ENCODE peak calls at places on chromosomes 11 and 22, in seven cellular contexts. One of them, this sample, is unnamed.

GRCh38 chr11:96207459-96208449 is 135.2 kb downstream of the MAML2 start:
- DNase-seq in kidney epithelial cell: no peak
- DNase-seq in heart right ventricle: no peak
- DNase-seq in mesenchymal stem cell: peak
- DNase-seq in ovary: no peak
- DNase-seq in fibroblast of pulmonary artery: peak
- DNase-seq in CD8-positive, alpha-beta memory T cell: no peak
- DNase-seq in this sample: no peak

GRCh38 chr22:48984639-48985038 is 843.0 kb downstream of the BRD1 start:
- DNase-seq in kidney epithelial cell: no peak
- DNase-seq in heart right ventricle: no peak
- DNase-seq in mesenchymal stem cell: no peak
- DNase-seq in ovary: no peak
- DNase-seq in fibroblast of pulmonary artery: no peak
- DNase-seq in CD8-positive, alpha-beta memory T cell: no peak
- DNase-seq in this sample: no peak

GRCh38 chr11:76670475-76671235 is at the start of gene LRRC32:
- DNase-seq in kidney epithelial cell: no peak
- DNase-seq in heart right ventricle: peak
- DNase-seq in mesenchymal stem cell: no peak
- DNase-seq in ovary: peak
- DNase-seq in fibroblast of pulmonary artery: no peak
- DNase-seq in CD8-positive, alpha-beta memory T cell: peak
- DNase-seq in this sample: no peak

GRCh38 chr22:17159504-17159951 is 451 bp upstream of the HDHD5 start:
- DNase-seq in kidney epithelial cell: no peak
- DNase-seq in heart right ventricle: peak
- DNase-seq in mesenchymal stem cell: peak
- DNase-seq in ovary: peak
- DNase-seq in fibroblast of pulmonary artery: peak
- DNase-seq in CD8-positive, alpha-beta memory T cell: no peak
- DNase-seq in this sample: no peak

GRCh38 chr11:77115956-77116355 is 12.1 kb upstream of the MYO7A start:
- DNase-seq in kidney epithelial cell: no peak
- DNase-seq in heart right ventricle: no peak
- DNase-seq in mesenchymal stem cell: no peak
- DNase-seq in ovary: no peak
- DNase-seq in fibroblast of pulmonary artery: no peak
- DNase-seq in CD8-positive, alpha-beta memory T cell: no peak
- DNase-seq in this sample: no peak

GRCh38 chr11:102971766-102972165 is 16.2 kb upstream of the MMP13 start:
- DNase-seq in kidney epithelial cell: no peak
- DNase-seq in heart right ventricle: no peak
- DNase-seq in mesenchymal stem cell: no peak
- DNase-seq in ovary: no peak
- DNase-seq in fibroblast of pulmonary artery: no peak
- DNase-seq in CD8-positive, alpha-beta memory T cell: no peak
- DNase-seq in this sample: no peak

GRCh38 chr22:32482708-32483107 is 8.1 kb downstream of the FBXO7 start:
- DNase-seq in kidney epithelial cell: no peak
- DNase-seq in heart right ventricle: no peak
- DNase-seq in mesenchymal stem cell: no peak
- DNase-seq in ovary: no peak
- DNase-seq in fibroblast of pulmonary artery: no peak
- DNase-seq in CD8-positive, alpha-beta memory T cell: no peak
- DNase-seq in this sample: no peak

GRCh38 chr11:128886401-128887119 is 4.6 kb upstream of the KCNJ5 start:
- DNase-seq in kidney epithelial cell: no peak
- DNase-seq in heart right ventricle: no peak
- DNase-seq in mesenchymal stem cell: no peak
- DNase-seq in ovary: no peak
- DNase-seq in fibroblast of pulmonary artery: no peak
- DNase-seq in CD8-positive, alpha-beta memory T cell: no peak
- DNase-seq in this sample: no peak

GRCh38 chr11:848380-848931 is 5.8 kb downstream of the TSPAN4 start:
- DNase-seq in kidney epithelial cell: no peak
- DNase-seq in heart right ventricle: peak
- DNase-seq in mesenchymal stem cell: peak
- DNase-seq in ovary: no peak
- DNase-seq in fibroblast of pulmonary artery: peak
- DNase-seq in CD8-positive, alpha-beta memory T cell: peak
- DNase-seq in this sample: no peak

GRCh38 chr11:6755303-6755952 is 16.3 kb downstream of the OR2AG2 start:
- DNase-seq in kidney epithelial cell: no peak
- DNase-seq in heart right ventricle: no peak
- DNase-seq in mesenchymal stem cell: peak
- DNase-seq in ovary: no peak
- DNase-seq in fibroblast of pulmonary artery: peak
- DNase-seq in CD8-positive, alpha-beta memory T cell: peak
- DNase-seq in this sample: no peak

GRCh38 chr22:49004484-49005399 is 822.9 kb downstream of the BRD1 start:
- DNase-seq in kidney epithelial cell: no peak
- DNase-seq in heart right ventricle: no peak
- DNase-seq in mesenchymal stem cell: no peak
- DNase-seq in ovary: no peak
- DNase-seq in fibroblast of pulmonary artery: no peak
- DNase-seq in CD8-positive, alpha-beta memory T cell: no peak
- DNase-seq in this sample: no peak

GRCh38 chr22:23110190-23110921 is 31.4 kb downstream of the RSPH14 start:
- DNase-seq in kidney epithelial cell: no peak
- DNase-seq in heart right ventricle: no peak
- DNase-seq in mesenchymal stem cell: no peak
- DNase-seq in ovary: no peak
- DNase-seq in fibroblast of pulmonary artery: no peak
- DNase-seq in CD8-positive, alpha-beta memory T cell: no peak
- DNase-seq in this sample: no peak

GRCh38 chr11:77473001-77473800 is 693 bp downstream of the PAK1 start:
- DNase-seq in kidney epithelial cell: no peak
- DNase-seq in heart right ventricle: peak
- DNase-seq in mesenchymal stem cell: peak
- DNase-seq in ovary: peak
- DNase-seq in fibroblast of pulmonary artery: no peak
- DNase-seq in CD8-positive, alpha-beta memory T cell: peak
- DNase-seq in this sample: peak

GRCh38 chr11:72263363-72263762 is 19.4 kb upstream of the PHOX2A start:
- DNase-seq in kidney epithelial cell: peak
- DNase-seq in heart right ventricle: no peak
- DNase-seq in mesenchymal stem cell: no peak
- DNase-seq in ovary: no peak
- DNase-seq in fibroblast of pulmonary artery: peak
- DNase-seq in CD8-positive, alpha-beta memory T cell: no peak
- DNase-seq in this sample: no peak

GRCh38 chr22:38272373-38273134 is at the start of gene TMEM184B:
- DNase-seq in kidney epithelial cell: no peak
- DNase-seq in heart right ventricle: peak
- DNase-seq in mesenchymal stem cell: peak
- DNase-seq in ovary: peak
- DNase-seq in fibroblast of pulmonary artery: peak
- DNase-seq in CD8-positive, alpha-beta memory T cell: peak
- DNase-seq in this sample: peak

GRCh38 chr22:36373258-36373579 is 14.5 kb downstream of the MYH9 start:
- DNase-seq in kidney epithelial cell: no peak
- DNase-seq in heart right ventricle: no peak
- DNase-seq in mesenchymal stem cell: no peak
- DNase-seq in ovary: no peak
- DNase-seq in fibroblast of pulmonary artery: no peak
- DNase-seq in CD8-positive, alpha-beta memory T cell: no peak
- DNase-seq in this sample: peak

GRCh38 chr11:134838708-134839107 is 426.7 kb upstream of the B3GAT1 start:
- DNase-seq in kidney epithelial cell: no peak
- DNase-seq in heart right ventricle: no peak
- DNase-seq in mesenchymal stem cell: no peak
- DNase-seq in ovary: no peak
- DNase-seq in fibroblast of pulmonary artery: no peak
- DNase-seq in CD8-positive, alpha-beta memory T cell: no peak
- DNase-seq in this sample: no peak

GRCh38 chr11:46907606-46908005 is 10.7 kb downstream of the LRP4 start:
- DNase-seq in kidney epithelial cell: no peak
- DNase-seq in heart right ventricle: no peak
- DNase-seq in mesenchymal stem cell: no peak
- DNase-seq in ovary: no peak
- DNase-seq in fibroblast of pulmonary artery: no peak
- DNase-seq in CD8-positive, alpha-beta memory T cell: no peak
- DNase-seq in this sample: no peak

GRCh38 chr11:46902694-46903093 is 15.7 kb downstream of the LRP4 start:
- DNase-seq in kidney epithelial cell: no peak
- DNase-seq in heart right ventricle: no peak
- DNase-seq in mesenchymal stem cell: no peak
- DNase-seq in ovary: no peak
- DNase-seq in fibroblast of pulmonary artery: no peak
- DNase-seq in CD8-positive, alpha-beta memory T cell: no peak
- DNase-seq in this sample: no peak

GRCh38 chr11:46903846-46904245 is 14.5 kb downstream of the LRP4 start:
- DNase-seq in kidney epithelial cell: no peak
- DNase-seq in heart right ventricle: peak
- DNase-seq in mesenchymal stem cell: no peak
- DNase-seq in ovary: no peak
- DNase-seq in fibroblast of pulmonary artery: no peak
- DNase-seq in CD8-positive, alpha-beta memory T cell: no peak
- DNase-seq in this sample: no peak

GRCh38 chr11:46905806-46906205 is 12.5 kb downstream of the LRP4 start:
- DNase-seq in kidney epithelial cell: no peak
- DNase-seq in heart right ventricle: no peak
- DNase-seq in mesenchymal stem cell: no peak
- DNase-seq in ovary: no peak
- DNase-seq in fibroblast of pulmonary artery: no peak
- DNase-seq in CD8-positive, alpha-beta memory T cell: no peak
- DNase-seq in this sample: no peak

DNA sequence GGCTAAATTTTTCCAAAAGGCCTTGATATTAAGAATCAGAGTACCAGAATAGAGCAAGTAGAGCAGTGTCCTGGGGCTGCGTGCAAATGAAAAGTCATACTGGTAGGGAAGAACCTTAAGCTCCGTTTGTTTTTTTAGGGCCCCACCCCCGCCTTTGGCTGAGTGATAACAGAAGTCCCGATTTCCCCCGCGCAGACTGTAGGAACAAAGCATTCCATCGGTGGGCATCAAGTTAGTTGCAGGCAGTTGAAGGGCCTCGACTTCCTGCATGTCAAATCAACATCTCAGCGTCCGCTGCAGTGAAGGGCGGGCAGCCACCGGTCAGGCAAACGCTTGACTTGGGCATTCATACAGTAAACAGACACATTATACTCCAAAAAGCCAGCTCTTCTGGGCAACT is 11.8 kb downstream of the LRP4 start:
- DNase-seq in kidney epithelial cell: no peak
- DNase-seq in heart right ventricle: no peak
- DNase-seq in mesenchymal stem cell: peak
- DNase-seq in ovary: no peak
- DNase-seq in fibroblast of pulmonary artery: no peak
- DNase-seq in CD8-positive, alpha-beta memory T cell: no peak
- DNase-seq in this sample: no peak
- H3K4me3 ChIP-seq in kidney epithelial cell: no peak
- H3K4me3 ChIP-seq in heart right ventricle: no peak
- H3K4me3 ChIP-seq in mesenchymal stem cell: no peak
- H3K4me3 ChIP-seq in ovary: no peak
- H3K4me3 ChIP-seq in fibroblast of pulmonary artery: no peak
- H3K4me3 ChIP-seq in CD8-positive, alpha-beta memory T cell: no peak
- H3K4me3 ChIP-seq in this sample: no peak

DNA sequence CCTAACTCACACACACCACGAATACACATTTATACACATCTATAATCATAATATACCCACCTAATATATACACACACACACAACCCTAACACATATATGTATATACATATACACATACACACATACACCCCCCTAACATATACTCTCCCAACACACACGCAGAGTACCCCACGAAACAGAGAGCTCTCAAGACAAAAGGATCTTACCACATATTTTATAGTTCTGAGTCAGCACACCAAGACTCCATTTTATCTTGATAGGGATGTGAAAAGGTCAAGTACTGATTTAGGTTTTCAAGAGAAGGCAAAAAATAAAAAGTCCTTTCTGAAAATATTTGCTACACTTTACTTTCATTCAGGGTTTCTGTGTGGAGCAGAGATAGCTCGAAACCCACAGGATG is 1207.2 kb downstream of the LRRC4C start:
- DNase-seq in kidney epithelial cell: no peak
- DNase-seq in heart right ventricle: no peak
- DNase-seq in mesenchymal stem cell: peak
- DNase-seq in ovary: no peak
- DNase-seq in fibroblast of pulmonary artery: no peak
- DNase-seq in CD8-positive, alpha-beta memory T cell: no peak
- DNase-seq in this sample: no peak
- H3K4me3 ChIP-seq in kidney epithelial cell: no peak
- H3K4me3 ChIP-seq in heart right ventricle: no peak
- H3K4me3 ChIP-seq in mesenchymal stem cell: no peak
- H3K4me3 ChIP-seq in ovary: no peak
- H3K4me3 ChIP-seq in fibroblast of pulmonary artery: no peak
- H3K4me3 ChIP-seq in CD8-positive, alpha-beta memory T cell: no peak
- H3K4me3 ChIP-seq in this sample: no peak

GRCh38 chr22:26587991-26588613 is 1.8 kb downstream of the TPST2 start:
- DNase-seq in kidney epithelial cell: no peak
- DNase-seq in heart right ventricle: no peak
- DNase-seq in mesenchymal stem cell: no peak
- DNase-seq in ovary: no peak
- DNase-seq in fibroblast of pulmonary artery: peak
- DNase-seq in CD8-positive, alpha-beta memory T cell: no peak
- DNase-seq in this sample: no peak
- H3K4me3 ChIP-seq in kidney epithelial cell: no peak
- H3K4me3 ChIP-seq in heart right ventricle: peak
- H3K4me3 ChIP-seq in mesenchymal stem cell: no peak
- H3K4me3 ChIP-seq in ovary: no peak
- H3K4me3 ChIP-seq in fibroblast of pulmonary artery: peak
- H3K4me3 ChIP-seq in CD8-positive, alpha-beta memory T cell: no peak
- H3K4me3 ChIP-seq in this sample: peak

GRCh38 chr11:62574363-62575057 is 819 bp upstream of the EEF1G start:
- DNase-seq in kidney epithelial cell: no peak
- DNase-seq in heart right ventricle: peak
- DNase-seq in mesenchymal stem cell: no peak
- DNase-seq in ovary: peak
- DNase-seq in fibroblast of pulmonary artery: peak
- DNase-seq in CD8-positive, alpha-beta memory T cell: no peak
- DNase-seq in this sample: no peak

GRCh38 chr11:62575837-62576236 is 2.1 kb upstream of the EEF1G start:
- DNase-seq in kidney epithelial cell: no peak
- DNase-seq in heart right ventricle: no peak
- DNase-seq in mesenchymal stem cell: no peak
- DNase-seq in ovary: peak
- DNase-seq in fibroblast of pulmonary artery: no peak
- DNase-seq in CD8-positive, alpha-beta memory T cell: no peak
- DNase-seq in this sample: no peak

GRCh38 chr11:62577046-62577708 is 3.5 kb upstream of the EEF1G start:
- DNase-seq in kidney epithelial cell: no peak
- DNase-seq in heart right ventricle: no peak
- DNase-seq in mesenchymal stem cell: no peak
- DNase-seq in ovary: peak
- DNase-seq in fibroblast of pulmonary artery: peak
- DNase-seq in CD8-positive, alpha-beta memory T cell: no peak
- DNase-seq in this sample: no peak

GRCh38 chr11:62573592-62574362 is at the start of gene EEF1G:
- DNase-seq in kidney epithelial cell: peak
- DNase-seq in heart right ventricle: peak
- DNase-seq in mesenchymal stem cell: peak
- DNase-seq in ovary: peak
- DNase-seq in fibroblast of pulmonary artery: peak
- DNase-seq in CD8-positive, alpha-beta memory T cell: peak
- DNase-seq in this sample: peak

DNA sequence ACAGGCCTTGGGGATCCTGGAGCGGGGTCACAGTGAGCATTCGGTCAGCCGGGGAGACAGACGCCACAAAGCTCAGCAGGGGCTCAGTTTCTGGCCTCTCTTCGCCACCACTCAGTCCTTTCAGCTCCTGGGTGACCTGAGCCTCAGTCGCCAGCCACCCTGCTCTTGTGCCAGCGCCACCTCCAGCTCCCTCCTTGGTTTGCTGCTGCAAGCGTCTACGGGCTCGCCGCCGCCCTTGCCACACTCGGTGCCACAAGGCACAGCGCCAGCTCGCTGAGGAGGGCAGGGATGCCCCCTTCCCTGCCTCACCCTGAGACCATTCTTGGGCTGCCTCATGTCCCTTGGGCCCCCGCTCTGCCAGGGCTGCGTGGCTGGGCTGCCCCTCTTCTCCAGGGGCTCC is 1.5 kb upstream of the EEF1G start:
- DNase-seq in kidney epithelial cell: no peak
- DNase-seq in heart right ventricle: peak
- DNase-seq in mesenchymal stem cell: no peak
- DNase-seq in ovary: peak
- DNase-seq in fibroblast of pulmonary artery: no peak
- DNase-seq in CD8-positive, alpha-beta memory T cell: no peak
- DNase-seq in this sample: peak
- H3K4me3 ChIP-seq in kidney epithelial cell: peak
- H3K4me3 ChIP-seq in heart right ventricle: peak
- H3K4me3 ChIP-seq in mesenchymal stem cell: peak
- H3K4me3 ChIP-seq in ovary: peak
- H3K4me3 ChIP-seq in fibroblast of pulmonary artery: peak
- H3K4me3 ChIP-seq in CD8-positive, alpha-beta memory T cell: peak
- H3K4me3 ChIP-seq in this sample: peak